ENCODE peak calls at places on chromosomes 4 and X, in ten cellular contexts. A is sciatic nerve, Z is mesendoderm, K is pons, J is HL-60, S is kidney tubule cell, P is vagina, G is fibroblast of mammary gland, L is M059J, T is left cardiac atrium. D is an unnamed sample.

GRCh38 chr4:112704991-112705845 is 68.3 kb downstream of the LARP7 start:
- DNase-seq in A (peak; percentile 67), Z (peak; percentile 64), K (peak; percentile 4), J (peak; percentile 2), S (peak; percentile 59), P (no peak), G (peak; percentile 59), L (peak; percentile 62), T (peak; percentile 67), D (peak; percentile 35)

GRCh38 chr4:48008021-48008596 is 8.4 kb downstream of the CNGA1 start:
- DNase-seq in A (no peak), Z (peak; percentile 63), K (no peak), J (no peak), S (peak; percentile 13), P (no peak), G (peak; percentile 14), L (peak; percentile 34), T (no peak), D (peak; percentile 32)

GRCh38 chr4:11635336-11635735 is 206.6 kb upstream of the HS3ST1 start:
- DNase-seq in A (no peak), Z (peak; percentile 82), K (no peak), J (no peak), S (peak; percentile 99), P (no peak), G (peak; percentile 31), L (peak; percentile 85), T (no peak), D (no peak)

GRCh38 chrX:20066968-20067708 is 49.6 kb downstream of the MAP7D2 start:
- DNase-seq in A (no peak), Z (peak; percentile 55), K (peak; percentile 37), J (peak; percentile 43), S (peak; percentile 68), P (no peak), G (peak; percentile 66), L (peak; percentile 68), T (no peak), D (no peak)

GRCh38 chr4:139630991-139631390 is 34.6 kb upstream of the MGST2 start:
- DNase-seq in A (no peak), Z (peak; percentile 46), K (no peak), J (no peak), S (no peak), P (no peak), G (no peak), L (no peak), T (no peak), D (peak; percentile 49)

GRCh38 chr4:3353747-3354454 is 61.1 kb downstream of the RGS12 start:
- DNase-seq in A (no peak), Z (no peak), K (no peak), J (no peak), S (no peak), P (no peak), G (no peak), L (no peak), T (no peak), D (no peak)

GRCh38 chr4:169593050-169593449 is 19.3 kb downstream of the NEK1 start:
- DNase-seq in A (no peak), Z (no peak), K (no peak), J (no peak), S (no peak), P (no peak), G (no peak), L (no peak), T (no peak), D (no peak)

GRCh38 chrX:137212078-137212632 is 178.4 kb upstream of the GPR101 start:
- DNase-seq in A (no peak), Z (peak; percentile 18), K (peak; percentile 26), J (no peak), S (no peak), P (no peak), G (no peak), L (no peak), T (no peak), D (no peak)

GRCh38 chr4:147828361-147828760 is 96.5 kb downstream of the ARHGAP10 start:
- DNase-seq in A (no peak), Z (no peak), K (no peak), J (no peak), S (peak; percentile 36), P (no peak), G (peak; percentile 70), L (peak; percentile 23), T (no peak), D (no peak)

GRCh38 chrX:31420711-31421151 is 348.9 kb upstream of the FTHL17 start:
- DNase-seq in A (no peak), Z (peak; percentile 26), K (no peak), J (no peak), S (peak; percentile 88), P (no peak), G (peak; percentile 32), L (peak; percentile 14), T (no peak), D (no peak)

GRCh38 chr4:2081540-2081939 is 22.4 kb downstream of the NAT8L start:
- DNase-seq in A (peak; percentile 32), Z (no peak), K (no peak), J (no peak), S (no peak), P (no peak), G (no peak), L (no peak), T (no peak), D (no peak)

GRCh38 chr4:911871-912490 is 20.1 kb downstream of the GAK start:
- DNase-seq in A (no peak), Z (no peak), K (no peak), J (no peak), S (no peak), P (no peak), G (no peak), L (no peak), T (no peak), D (no peak)

GRCh38 chrX:117985241-117985640 is 131.4 kb downstream of the KLHL13 start:
- DNase-seq in A (no peak), Z (peak; percentile 30), K (no peak), J (no peak), S (peak; percentile 47), P (no peak), G (no peak), L (no peak), T (no peak), D (no peak)

GRCh38 chrX:70479197-70479969 is 34.7 kb downstream of the DLG3 start:
- DNase-seq in A (no peak), Z (no peak), K (no peak), J (no peak), S (peak; percentile 77), P (no peak), G (peak; percentile 87), L (peak; percentile 90), T (no peak), D (no peak)

GRCh38 chrX:153723351-153724251 is 586 bp downstream of the BCAP31 start:
- DNase-seq in A (no peak), Z (peak; percentile 67), K (no peak), J (peak; percentile 29), S (peak; percentile 49), P (no peak), G (peak; percentile 38), L (peak; percentile 71), T (peak; percentile 50), D (peak; percentile 42)

GRCh38 chrX:112846787-112847186 is 6.2 kb upstream of the AMOT start:
- DNase-seq in A (no peak), Z (no peak), K (no peak), J (no peak), S (no peak), P (no peak), G (no peak), L (no peak), T (no peak), D (no peak)

GRCh38 chr4:161314371-161314770 is 849.4 kb downstream of the FSTL5 start:
- DNase-seq in A (no peak), Z (no peak), K (no peak), J (peak; percentile 14), S (no peak), P (no peak), G (no peak), L (no peak), T (no peak), D (no peak)

GRCh38 chr4:67776746-67777145 is 22.6 kb upstream of the GNRHR start:
- DNase-seq in A (no peak), Z (peak; percentile 38), K (no peak), J (no peak), S (no peak), P (no peak), G (no peak), L (no peak), T (no peak), D (no peak)

GRCh38 chr4:182918791-182919302 is 1.7 kb upstream of the DCTD start:
- DNase-seq in A (no peak), Z (no peak), K (no peak), J (peak; percentile 46), S (peak; percentile 11), P (no peak), G (no peak), L (no peak), T (no peak), D (no peak)

GRCh38 chr4:152680988-152681731 is 1.4 kb upstream of the TMEM154 start:
- DNase-seq in A (no peak), Z (peak; percentile 93), K (no peak), J (no peak), S (peak; percentile 97), P (no peak), G (peak; percentile 93), L (peak; percentile 90), T (no peak), D (no peak)

GRCh38 chrX:69192603-69193002 is 27.4 kb upstream of the PJA1 start:
- DNase-seq in A (no peak), Z (no peak), K (no peak), J (no peak), S (peak; percentile 48), P (no peak), G (no peak), L (peak; percentile 33), T (no peak), D (no peak)

GRCh38 chr4:57064811-57065711 is 45.1 kb downstream of the IGFBP7 start:
- DNase-seq in A (peak; percentile 78), Z (no peak), K (no peak), J (no peak), S (peak; percentile 64), P (no peak), G (peak; percentile 96), L (peak; percentile 92), T (peak; percentile 70), D (no peak)